ENCODE peak calls at places on chromosomes 13 and 19, in nine cellular contexts. B, R, M, Q, E, A, L, O and V are unnamed samples.

GRCh38 chr13:110636701-110637201 is 21.4 kb downstream of the NAXD start:
- DNase-seq in B (no peak), R (no peak), M (no peak), Q (no peak), E (no peak), A (peak; percentile 47), L (no peak), O (no peak), V (no peak)

GRCh38 chr13:74325106-74325505 is 190.9 kb upstream of the KLF12 start:
- DNase-seq in B (peak; percentile 83), R (no peak), M (peak; percentile 97), Q (no peak), E (peak; percentile 16), A (peak; percentile 87), L (no peak), O (no peak), V (peak; percentile 68)

GRCh38 chr19:8506402-8506957 is 4.0 kb upstream of the PRAM1 start:
- DNase-seq in B (no peak), R (no peak), M (peak; percentile 47), Q (no peak), E (no peak), A (peak; percentile 24), L (no peak), O (no peak), V (no peak)

GRCh38 chr19:47183579-47183978 is 47.4 kb downstream of the BBC3 start:
- DNase-seq in B (no peak), R (no peak), M (no peak), Q (no peak), E (no peak), A (no peak), L (no peak), O (no peak), V (no peak)

GRCh38 chr19:33064778-33065550 is at the start of gene RHPN2:
- DNase-seq in B (peak; percentile 81), R (peak; percentile 81), M (peak; percentile 8), Q (peak; percentile 77), E (peak; percentile 60), A (peak; percentile 87), L (peak; percentile 28), O (peak; percentile 69), V (peak; percentile 53)

GRCh38 chr19:45340232-45340898 is at the start of gene KLC3:
- DNase-seq in B (no peak), R (no peak), M (no peak), Q (peak; percentile 13), E (no peak), A (peak; percentile 49), L (peak; percentile 52), O (no peak), V (no peak)

GRCh38 chr19:1929051-1929742 is 11.8 kb upstream of the CSNK1G2 start:
- DNase-seq in B (peak; percentile 77), R (peak; percentile 90), M (peak; percentile 65), Q (peak; percentile 75), E (peak; percentile 33), A (peak; percentile 81), L (peak; percentile 89), O (peak; percentile 74), V (peak; percentile 66)

GRCh38 chr19:7376151-7376852 is 27.6 kb downstream of the ARHGEF18 start:
- DNase-seq in B (no peak), R (no peak), M (no peak), Q (no peak), E (no peak), A (no peak), L (no peak), O (no peak), V (no peak)

GRCh38 chr13:43301341-43301969 is 278.1 kb downstream of the DNAJC15 start:
- DNase-seq in B (no peak), R (no peak), M (peak; percentile 64), Q (no peak), E (no peak), A (no peak), L (no peak), O (no peak), V (peak; percentile 20)